ENCODE peak calls at places on chromosome 20, in six cellular contexts. J, V, C, R, Q and A are unnamed samples.
A peak's percentile ranks its signal among the peaks of the same experiment; 100 is the strongest.

GRCh38 chr20:17024513-17025105 is 202.2 kb upstream of the PCSK2 start:
- DNase-seq in J (peak; percentile 48), V (no peak), C (peak; percentile 79), R (no peak), Q (no peak), A (peak; percentile 43)

GRCh38 chr20:57651977-57652864 is 32.0 kb upstream of the ZBP1 start:
- DNase-seq in J (peak; percentile 4), V (no peak), C (no peak), R (no peak), Q (peak; percentile 15), A (peak; percentile 48)

GRCh38 chr20:5933802-5934436 is 16.4 kb downstream of the TRMT6 start:
- DNase-seq in J (no peak), V (no peak), C (no peak), R (peak; percentile 14), Q (no peak), A (peak; percentile 42)

GRCh38 chr20:35773154-35773751 is 1.4 kb downstream of the PHF20 start:
- DNase-seq in J (peak; percentile 48), V (no peak), C (peak; percentile 24), R (peak; percentile 24), Q (no peak), A (peak; percentile 32)

GRCh38 chr20:43409041-43409913 is 48.4 kb upstream of the SRSF6 start:
- DNase-seq in J (peak; percentile 35), V (no peak), C (peak; percentile 52), R (peak; percentile 29), Q (no peak), A (peak; percentile 64)

GRCh38 chr20:30484009-30484748 is 773.3 kb upstream of the DEFB115 start:
- DNase-seq in J (no peak), V (no peak), C (no peak), R (no peak), Q (no peak), A (peak; percentile 7)

GRCh38 chr20:45294659-45295058 is 12.0 kb upstream of the RBPJL start:
- DNase-seq in J (no peak), V (no peak), C (no peak), R (no peak), Q (no peak), A (no peak)

GRCh38 chr20:50680106-50680960 is 11.0 kb downstream of the RIPOR3 start:
- DNase-seq in J (peak; percentile 71), V (no peak), C (no peak), R (peak; percentile 81), Q (peak; percentile 84), A (no peak)

GRCh38 chr20:16295534-16295933 is 277.7 kb downstream of the KIF16B start:
- DNase-seq in J (peak; percentile 19), V (no peak), C (no peak), R (no peak), Q (no peak), A (no peak)

GRCh38 chr20:64257107-64257757 is 1.7 kb downstream of the PCMTD2 start:
- DNase-seq in J (no peak), V (no peak), C (no peak), R (no peak), Q (no peak), A (no peak)
- H3K4me3 ChIP-seq in J (no peak overlapping the region), V (peak overlapping the region; percentile 77), C (no peak overlapping the region), R (no peak overlapping the region), Q (no peak overlapping the region), A (no peak overlapping the region)

DNA sequence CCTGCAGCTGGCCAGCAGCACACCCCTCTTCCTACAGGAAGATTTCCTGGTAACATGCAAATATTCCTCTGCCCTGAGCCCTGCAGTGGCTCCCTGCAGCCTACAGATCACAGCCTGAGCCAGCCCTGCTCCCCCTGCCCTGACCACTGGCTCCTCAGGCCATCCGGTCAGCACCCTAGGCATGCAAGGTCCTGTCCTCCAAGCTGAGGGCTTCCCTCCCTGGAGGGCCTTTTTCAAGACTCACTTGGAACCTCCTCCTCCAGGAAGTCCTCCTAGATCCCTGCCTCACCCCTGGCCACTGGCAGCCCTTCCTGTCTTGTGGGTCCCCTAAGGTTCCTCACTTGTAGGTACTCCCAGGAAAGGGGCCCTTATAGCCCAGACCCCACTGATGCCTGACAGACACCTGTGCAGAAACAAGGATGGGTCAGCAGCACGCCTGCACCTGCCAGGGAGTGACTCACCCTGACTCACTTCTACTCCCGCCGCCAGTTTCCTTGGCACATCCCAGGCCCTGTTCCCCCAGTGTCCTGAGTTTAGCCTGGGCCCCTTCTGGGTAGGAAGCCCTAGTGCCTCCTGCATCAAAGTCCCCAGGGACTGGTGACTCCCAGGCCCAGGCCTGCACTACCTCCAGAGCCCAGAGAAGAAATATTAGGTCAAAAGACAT is 3.2 kb downstream of the SLC4A11 start:
- DNase-seq in J (no peak), V (no peak), C (peak; percentile 47), R (no peak), Q (no peak), A (no peak)
- H3K27me3 ChIP-seq in J (peaks cover 47% of the 10 kb centered on the region), V (peaks cover 49% of the 10 kb centered on the region), C (peaks cover 36% of the 10 kb centered on the region), R (peaks cover 24% of the 10 kb centered on the region), Q (peaks cover 7% of the 10 kb centered on the region), A (peaks cover 43% of the 10 kb centered on the region)

DNA sequence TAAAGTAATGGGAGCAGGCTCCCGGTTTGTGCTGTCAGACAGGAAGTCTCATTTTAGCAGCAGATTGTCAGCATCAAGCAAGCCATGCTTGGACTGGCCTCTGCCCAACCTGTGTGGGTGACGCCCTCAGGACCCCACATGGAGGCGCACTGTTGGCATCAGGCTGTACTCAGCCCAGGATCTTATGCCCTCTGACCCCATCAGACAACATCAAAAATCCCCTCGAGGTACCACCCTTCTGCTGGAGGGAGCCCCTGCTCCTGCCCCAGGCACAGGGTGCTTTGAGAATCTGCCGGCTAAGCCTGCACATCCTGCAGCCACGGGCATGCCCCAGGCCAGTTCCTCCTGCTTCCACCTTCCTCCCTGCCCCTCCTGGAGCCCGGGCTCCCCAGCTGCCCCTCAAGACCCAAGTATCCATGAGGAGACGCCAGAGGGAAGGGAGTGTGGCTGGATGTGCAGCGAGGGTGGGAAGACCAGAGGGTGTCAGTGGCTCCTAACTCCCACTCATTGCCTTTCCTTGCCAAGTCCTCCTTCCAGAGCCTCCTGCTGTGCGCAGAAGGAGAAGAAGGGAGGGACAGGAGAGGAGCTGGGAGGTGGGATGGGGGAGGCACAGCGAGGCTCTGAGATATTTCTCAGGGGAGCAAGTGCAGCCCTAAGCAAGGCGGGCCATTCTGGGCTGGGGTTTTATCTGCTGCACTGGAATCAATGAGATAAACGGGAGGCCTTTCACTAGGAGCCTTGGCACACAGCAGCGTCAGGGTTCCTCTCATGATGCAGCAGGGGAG is 77.4 kb upstream of the CST7 start:
- DNase-seq in J (no peak), V (no peak), C (no peak), R (no peak), Q (no peak), A (no peak)
- H3K4me3 ChIP-seq in J (no peak overlapping the region), V (no peak overlapping the region), C (no peak overlapping the region), R (no peak overlapping the region), Q (no peak overlapping the region), A (no peak overlapping the region)

DNA sequence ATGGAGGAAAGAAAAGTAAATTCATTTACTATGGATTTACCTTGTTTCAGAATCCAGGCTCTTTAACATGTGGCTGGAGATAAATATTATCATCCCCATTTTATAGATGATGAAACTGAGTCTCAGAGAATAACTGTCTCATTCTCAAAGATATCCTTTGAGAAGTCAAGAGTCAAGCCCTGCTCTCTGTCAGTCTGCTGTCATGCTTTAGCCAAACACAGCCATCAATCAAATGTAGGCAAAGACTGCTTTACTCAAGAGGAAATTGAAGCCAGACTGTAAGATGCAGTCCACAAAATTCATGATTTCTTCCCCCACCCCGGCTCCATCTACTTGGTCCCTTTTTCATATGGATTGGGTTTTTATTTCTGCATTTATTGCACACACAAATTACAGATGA is 102.8 kb upstream of the TOP1 start:
- DNase-seq in J (no peak), V (no peak), C (no peak), R (no peak), Q (no peak), A (no peak)
- H3K27me3 ChIP-seq in J (no peaks in the 10 kb centered on the region), V (peaks cover 10% of the 10 kb centered on the region), C (no peaks in the 10 kb centered on the region), R (peaks cover 3% of the 10 kb centered on the region), Q (no peaks in the 10 kb centered on the region), A (no peaks in the 10 kb centered on the region)